ENCODE peak calls at places on chromosome 3, in nine cellular contexts. K is Caco-2, D is fibroblast of lung, A is cardiac fibroblast, R is neural progenitor cell, C is heart right ventricle, L is epithelial cell of esophagus, M is astrocyte of the spinal cord, W is AG04449. Y is an unnamed sample.

GRCh38 chr3:31405515-31405914 is 127.2 kb upstream of the STT3B start:
- DNase-seq in A (no peak), W (no peak), R (no peak), C (no peak), K (no peak), D (peak), L (no peak), M (no peak), Y (no peak)

GRCh38 chr3:74124716-74125115 is 489.7 kb downstream of the CNTN3 start:
- DNase-seq in C (no peak), R (no peak), W (no peak), A (no peak), L (no peak), D (no peak), K (no peak), M (peak), Y (no peak)

GRCh38 chr3:142647856-142648255 is 51.7 kb downstream of the PLS1 start:
- DNase-seq in A (peak), K (no peak), M (peak), L (peak), R (no peak), D (peak), C (no peak), W (no peak), Y (no peak)

GRCh38 chr3:120506076-120506827 is 55.5 kb upstream of the FSTL1 start:
- DNase-seq in W (no peak), A (peak), M (peak), R (no peak), K (no peak), L (no peak), D (peak), C (no peak), Y (no peak)

GRCh38 chr3:120552184-120553020 is 43.7 kb upstream of the NDUFB4 start:
- DNase-seq in L (no peak), M (no peak), A (no peak), C (peak), R (no peak), W (no peak), K (no peak), D (no peak), Y (no peak)

GRCh38 chr3:177420643-177421042 is 223.4 kb upstream of the TBL1XR1 start:
- DNase-seq in K (no peak), W (peak), M (peak), C (no peak), R (no peak), A (peak), D (peak), L (no peak), Y (no peak)

GRCh38 chr3:20043398-20043797 is 3.2 kb downstream of the KAT2B start:
- DNase-seq in A (peak), R (no peak), L (no peak), C (peak), K (no peak), D (peak), M (no peak), W (no peak), Y (no peak)

GRCh38 chr3:50165388-50166308 is 10.5 kb downstream of the SEMA3F start:
- DNase-seq in W (peak), A (no peak), D (peak), L (no peak), R (no peak), C (peak), K (no peak), M (peak), Y (peak)

GRCh38 chr3:22117751-22118346 is 366.8 kb upstream of the ZNF385D start:
- DNase-seq in C (no peak), D (peak), W (peak), A (peak), M (peak), K (no peak), R (peak), L (peak), Y (peak)

GRCh38 chr3:27345959-27346865 is 23.0 kb downstream of the NEK10 start:
- DNase-seq in M (no peak), W (no peak), R (no peak), K (no peak), C (no peak), A (no peak), D (no peak), L (peak), Y (no peak)

GRCh38 chr3:172042136-172042535 is 2.8 kb downstream of the FNDC3B start:
- DNase-seq in W (no peak), C (no peak), K (no peak), R (no peak), L (no peak), M (no peak), D (peak), A (peak), Y (no peak)
- H3K4me3 ChIP-seq in W (peak), C (peak), K (no peak), R (peak), L (peak), M (peak), D (peak), A (peak), Y (peak)

GRCh38 chr3:44337253-44337652 is 1.3 kb upstream of the TCAIM start:
- DNase-seq in A (peak), L (no peak), R (no peak), W (no peak), D (no peak), K (peak), M (peak), C (no peak), Y (no peak)
- TF ChIP-seq CTCF in A (no peak), L (peak), R (no peak), W (no peak), D (no peak), K (peak), M (no peak), C (no peak), Y (no peak)

GRCh38 chr3:192929755-192930491 is 12.3 kb upstream of the MB21D2 start:
- DNase-seq in L (no peak), M (peak), D (peak), C (no peak), W (no peak), K (no peak), A (peak), R (no peak), Y (no peak)
- H3K4me3 ChIP-seq in L (no peak), M (no peak), D (no peak), C (no peak), W (no peak), K (no peak), A (no peak), R (no peak), Y (no peak)

DNA sequence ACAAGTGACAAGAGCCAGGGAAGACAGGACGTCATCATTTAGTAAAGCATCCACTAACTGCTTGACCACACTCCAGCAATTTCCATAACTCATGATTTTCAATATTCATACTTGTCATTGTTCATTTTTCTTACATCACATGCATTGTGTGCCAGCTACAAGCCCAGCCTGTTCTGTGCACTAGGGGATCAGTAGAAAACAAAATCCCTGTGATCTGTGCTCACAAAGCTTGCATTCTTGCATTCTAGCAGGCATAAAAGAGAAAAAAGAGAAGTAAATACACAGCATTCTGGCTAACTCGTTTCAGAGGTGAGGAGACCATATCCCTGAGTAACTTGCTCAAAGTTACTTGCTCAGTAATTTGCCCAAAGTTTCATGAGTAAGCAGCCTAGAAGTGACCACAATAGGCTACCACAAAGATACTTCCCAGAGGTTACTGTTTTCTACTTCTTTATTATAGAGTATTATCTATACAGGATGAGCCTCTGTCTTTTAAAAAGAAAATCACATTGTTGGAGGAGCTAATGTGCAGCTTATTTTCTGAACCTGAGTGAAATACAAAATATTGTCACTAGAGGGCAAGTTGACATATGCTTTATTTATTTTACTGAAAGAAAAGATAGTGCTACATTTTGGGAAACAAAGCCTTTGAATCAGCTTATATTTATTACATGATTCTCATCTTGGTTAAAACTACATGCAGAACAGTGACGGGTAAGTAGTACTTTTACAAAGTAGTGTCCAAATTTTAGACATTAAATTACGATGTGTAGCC is 701.4 kb upstream of the LMCD1 start:
- DNase-seq in D (peak), R (peak), C (no peak), K (no peak), M (peak), W (no peak), A (peak), L (peak), Y (no peak)
- TF ChIP-seq CTCF in D (no peak), R (no peak), C (peak), K (peak), M (peak), W (no peak), A (peak), L (no peak), Y (no peak)

DNA sequence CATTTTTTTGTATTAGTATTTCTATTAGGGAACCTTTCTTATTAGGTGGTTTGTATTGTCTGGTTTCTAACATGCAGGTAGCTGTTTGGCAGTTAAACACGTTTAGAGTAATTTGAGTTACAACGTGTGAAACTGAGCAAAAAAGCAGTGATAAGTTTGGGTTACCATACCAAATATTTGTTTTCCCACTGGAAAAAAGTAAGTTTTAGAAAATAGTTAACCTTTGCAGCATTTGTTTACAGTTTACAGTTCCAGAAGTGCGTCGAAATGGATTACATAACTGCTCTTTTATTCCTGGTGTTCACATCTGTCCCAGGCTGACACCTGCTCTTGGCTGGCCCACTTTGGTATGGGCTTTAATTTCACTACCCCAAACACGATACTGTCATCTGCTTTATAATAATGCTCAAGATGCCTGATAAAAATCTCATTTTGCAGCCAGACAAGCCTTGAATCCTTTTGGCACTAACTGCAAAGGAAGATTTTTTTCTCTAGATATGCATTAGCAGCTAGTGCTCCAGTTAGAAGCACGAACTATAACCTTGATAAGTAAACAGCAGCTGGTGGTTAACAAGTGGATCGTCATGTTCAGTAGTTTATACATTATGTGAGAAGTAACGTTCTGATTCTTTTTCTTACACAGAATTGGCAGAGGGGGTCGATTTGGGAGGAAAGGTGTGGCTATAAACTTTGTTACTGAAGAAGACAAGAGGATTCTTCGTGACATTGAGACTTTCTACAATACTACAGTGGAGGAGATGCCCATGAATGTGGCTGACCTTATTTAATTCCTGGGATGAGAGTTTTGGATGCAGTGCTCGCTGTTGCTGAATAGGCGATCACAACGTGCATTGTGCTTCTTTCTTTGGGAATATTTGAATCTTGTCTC is 5.3 kb downstream of the EIF4A2 start:
- DNase-seq in W (no peak), D (no peak), A (no peak), R (no peak), L (no peak), M (no peak), C (no peak), K (no peak), Y (no peak)
- H3K4me3 ChIP-seq in W (no peak), D (no peak), A (no peak), R (peak), L (no peak), M (no peak), C (no peak), K (no peak), Y (no peak)

GRCh38 chr3:93973160-93974126 is at the start of gene PROS1:
- DNase-seq in M (peak), L (peak), K (peak), A (peak), W (no peak), C (peak), D (peak), R (peak), Y (peak)
- TF ChIP-seq CTCF in M (no peak), L (peak), K (no peak), A (no peak), W (no peak), C (no peak), D (no peak), R (peak), Y (no peak)

DNA sequence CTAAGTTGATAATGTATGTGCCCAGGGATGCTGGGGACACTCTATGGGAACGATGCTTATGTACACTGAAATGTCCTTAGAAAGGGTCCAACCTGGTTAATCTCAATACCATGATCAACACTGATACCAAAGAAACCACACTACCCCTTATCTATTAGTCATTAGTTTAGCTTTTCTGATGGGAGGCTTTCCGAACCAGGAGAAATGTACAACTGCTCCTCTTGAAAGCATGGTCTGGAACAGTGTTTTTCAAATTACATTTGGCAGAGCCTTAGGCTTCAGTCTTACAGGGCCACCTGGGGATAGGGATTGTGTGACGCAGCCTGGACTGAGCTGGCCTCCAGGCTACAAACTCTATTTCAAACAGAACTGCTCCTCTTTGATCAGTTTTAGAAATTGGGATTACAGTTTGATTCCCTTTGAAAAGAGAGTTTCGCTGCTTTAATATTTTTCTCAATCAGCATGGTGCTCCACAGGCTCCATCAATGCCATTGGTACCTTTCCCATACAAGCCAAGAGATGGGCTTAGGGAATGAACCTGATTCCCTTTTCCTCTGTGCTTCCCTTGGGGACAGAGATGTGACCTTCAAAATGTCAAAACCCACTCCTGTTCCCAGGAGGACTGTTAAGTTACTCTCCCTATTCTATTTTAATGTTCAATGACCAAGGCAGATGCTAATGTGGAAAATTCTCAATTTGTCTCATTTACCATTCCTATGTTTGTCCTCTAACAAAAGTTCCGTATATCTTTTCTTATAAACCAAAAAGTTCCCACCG is 296.0 kb upstream of the ADAMTS9 start:
- DNase-seq in M (no peak), K (no peak), C (peak), W (no peak), L (no peak), D (no peak), A (no peak), R (peak), Y (no peak)
- H3K4me3 ChIP-seq in M (no peak), K (no peak), C (no peak), W (no peak), L (no peak), D (no peak), A (no peak), R (no peak), Y (no peak)

Y was measured in AG09309.